ENCODE peak calls at places on chromosomes 1 and 21, in five cellular contexts. E is H1, R is SK-N-SH, Y is HepG2, T is HCT116. G is an unnamed sample.

GRCh38 chr1:93751391-93752250 is 70.0 kb upstream of the BCAR3 start:
- DNase-seq in E (no peak), R (no peak), Y (no peak), T (no peak), G (no peak)

GRCh38 chr21:37166733-37167132 is 93.7 kb downstream of the TTC3 start:
- DNase-seq in E (no peak), Y (no peak), T (peak), R (no peak), G (peak)

GRCh38 chr1:36383240-36383639 is 2.5 kb downstream of the STK40 start:
- DNase-seq in E (no peak), Y (no peak), R (no peak), T (no peak), G (no peak)

GRCh38 chr1:204084247-204084772 is 11.4 kb downstream of the SOX13 start:
- DNase-seq in Y (peak), E (peak), R (no peak), T (no peak), G (peak)

GRCh38 chr1:58430355-58431335 is 115.9 kb downstream of the OMA1 start:
- DNase-seq in R (no peak), E (no peak), Y (no peak), T (no peak), G (peak)

GRCh38 chr1:93869653-93870052 is 9.4 kb downstream of the DNTTIP2 start:
- DNase-seq in Y (no peak), T (no peak), R (no peak), E (no peak), G (no peak)

GRCh38 chr1:42170779-42171621 is 6.5 kb upstream of the GUCA2A start:
- DNase-seq in T (no peak), Y (no peak), E (no peak), R (no peak), G (no peak)

GRCh38 chr1:165949335-165950130 is 122.1 kb downstream of the UCK2 start:
- DNase-seq in R (no peak), T (no peak), E (peak), Y (no peak), G (peak)

GRCh38 chr1:27614048-27614624 is 10.2 kb upstream of the AHDC1 start:
- DNase-seq in E (no peak), R (no peak), T (no peak), Y (no peak), G (no peak)

GRCh38 chr1:28421744-28422143 is 52.2 kb downstream of the PHACTR4 start:
- DNase-seq in Y (no peak), T (no peak), E (no peak), R (no peak), G (no peak)

GRCh38 chr1:151408891-151409290 is 9.5 kb downstream of the PSMB4 start:
- DNase-seq in R (no peak), Y (no peak), T (no peak), E (no peak), G (no peak)

GRCh38 chr1:170095976-170096725 is 21.7 kb upstream of the KIFAP3 start:
- DNase-seq in R (no peak), T (no peak), Y (no peak), E (no peak), G (no peak)

GRCh38 chr1:6100801-6101783 is 55.4 kb downstream of the KCNAB2 start:
- DNase-seq in E (no peak), R (no peak), Y (no peak), T (no peak), G (no peak)

GRCh38 chr1:99644302-99645004 is 1.5 kb upstream of the PALMD start:
- DNase-seq in R (no peak), E (no peak), Y (no peak), T (no peak), G (no peak)

GRCh38 chr21:15943009-15943666 is 213.4 kb downstream of the USP25 start:
- DNase-seq in T (no peak), Y (peak), E (no peak), R (no peak), G (no peak)

GRCh38 chr1:192158181-192158580 is at the start of gene RGS18:
- DNase-seq in T (no peak), Y (no peak), R (no peak), E (no peak), G (no peak)

GRCh38 chr1:2411801-2412394 is 466 bp downstream of the PEX10 start:
- DNase-seq in E (no peak), R (no peak), T (no peak), Y (no peak), G (no peak)

GRCh38 chr1:41876533-41877445 is 41.9 kb downstream of the HIVEP3 start:
- DNase-seq in Y (no peak), R (no peak), E (no peak), T (no peak), G (no peak)

GRCh38 chr1:208053661-208054060 is 142.7 kb upstream of the CD34 start:
- DNase-seq in R (no peak), Y (no peak), E (no peak), T (no peak), G (no peak)

DNA sequence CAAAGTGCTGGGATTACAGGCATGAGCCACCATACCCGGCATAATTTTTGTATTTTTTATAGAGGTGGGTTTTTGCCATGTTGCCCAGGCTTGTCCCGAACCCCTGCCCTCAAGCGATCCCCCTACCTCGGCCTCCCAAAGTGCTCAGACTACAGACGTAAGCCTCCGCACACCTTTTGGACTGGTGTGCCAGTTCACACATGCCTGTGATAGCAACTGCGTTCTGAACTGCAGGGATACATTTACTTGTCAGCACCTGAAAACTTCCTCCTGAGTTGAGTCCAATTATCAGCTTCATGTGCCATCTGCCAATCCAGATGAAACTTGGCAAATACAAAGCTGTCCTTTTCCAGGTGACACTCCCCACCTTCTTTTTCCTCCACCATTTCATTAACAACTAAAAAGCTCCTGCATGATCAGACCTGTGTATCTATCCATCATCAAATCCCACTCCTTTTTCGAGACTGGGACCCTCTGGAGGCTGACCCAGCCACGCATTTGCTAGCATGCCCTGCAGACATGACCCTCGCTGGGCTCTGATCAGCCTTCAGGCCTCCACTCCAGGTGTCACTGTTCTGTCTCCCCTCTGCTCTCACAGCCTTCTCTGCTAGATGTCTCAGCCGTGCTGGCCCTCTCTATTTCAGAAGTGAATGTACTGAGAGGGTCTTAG is 2.1 kb upstream of the DEGS1 start:
- DNase-seq in R (no peak), E (peak), Y (no peak), T (no peak), G (no peak)
- TF ChIP-seq JUND in R (no peak), E (no peak), Y (no peak), T (no peak), G (no peak)

GRCh38 chr1:179708434-179709195 is 34.5 kb upstream of the FAM163A start:
- DNase-seq in R (no peak), Y (no peak), T (no peak), E (no peak), G (no peak)

GRCh38 chr1:179714159-179714558 is 28.9 kb upstream of the FAM163A start:
- DNase-seq in T (no peak), E (no peak), R (no peak), Y (no peak), G (no peak)

GRCh38 chr1:179706339-179706941 is 36.7 kb upstream of the FAM163A start:
- DNase-seq in E (peak), Y (peak), T (peak), R (peak), G (peak)

GRCh38 chr1:179707406-179707805 is 35.7 kb upstream of the FAM163A start:
- DNase-seq in Y (no peak), R (no peak), E (no peak), T (no peak), G (no peak)

GRCh38 chr1:179709841-179710329 is 33.2 kb upstream of the FAM163A start:
- DNase-seq in T (no peak), Y (no peak), E (no peak), R (peak), G (no peak)
- TF ChIP-seq JUND in T (no peak), Y (no peak), E (no peak), R (no peak), G (no peak)

DNA sequence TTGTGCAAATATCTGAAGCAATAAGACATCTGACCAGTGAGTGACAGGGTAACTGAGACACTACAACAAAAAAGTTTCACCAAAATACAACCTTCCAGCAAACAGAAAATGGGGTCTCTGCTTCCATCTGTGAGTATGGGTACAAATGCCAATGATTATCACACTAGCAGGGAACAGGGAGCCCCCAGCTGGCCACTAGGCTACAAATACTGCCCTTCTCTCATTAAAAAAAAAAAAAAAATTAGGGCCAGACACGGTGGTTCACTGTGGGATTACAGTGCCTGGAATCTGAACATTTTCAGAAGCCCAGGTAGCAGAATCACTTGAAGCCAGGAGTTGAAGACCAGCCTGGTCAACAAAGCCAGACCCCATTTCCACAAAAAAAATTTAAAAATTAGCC is 48.4 kb upstream of the EDARADD start:
- DNase-seq in Y (peak), R (peak), E (peak), T (no peak), G (no peak)
- TF ChIP-seq JUND in Y (no peak), R (no peak), E (no peak), T (no peak), G (no peak)

DNA sequence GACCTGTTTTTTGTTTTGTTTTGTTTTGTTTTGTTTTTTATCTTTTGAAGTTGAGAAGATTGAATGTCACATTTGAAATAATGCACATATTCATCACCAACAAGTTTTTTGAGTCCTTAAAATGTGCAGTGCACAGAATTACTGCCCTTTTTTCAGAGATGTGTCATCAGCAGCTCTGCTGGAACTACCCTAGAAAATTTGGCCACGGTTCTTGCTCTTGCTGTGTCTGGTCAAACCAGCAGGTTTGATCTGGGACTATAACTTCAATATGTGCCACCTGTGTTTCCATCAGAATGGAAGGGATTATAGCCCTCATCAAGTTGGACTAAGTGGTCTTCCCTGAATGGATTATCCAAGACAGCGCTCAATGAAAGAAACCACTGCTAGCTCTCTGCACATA is 24.1 kb upstream of the CNN3 start:
- DNase-seq in Y (no peak), T (no peak), R (no peak), E (no peak), G (no peak)
- TF ChIP-seq JUND in Y (no peak), T (no peak), R (no peak), E (no peak), G (no peak)

GRCh38 chr1:156751724-156752481 is 428 bp upstream of the HDGF start:
- DNase-seq in R (peak), Y (peak), T (peak), E (peak), G (peak)
- TF ChIP-seq JUND in R (no peak), Y (no peak), T (no peak), E (no peak), G (no peak)

GRCh38 chr1:44151332-44151731 is 9.9 kb upstream of the KLF18 start:
- DNase-seq in R (no peak), E (no peak), Y (no peak), T (no peak), G (no peak)

GRCh38 chr1:44154049-44154448 is 12.6 kb upstream of the KLF18 start:
- DNase-seq in Y (no peak), R (no peak), T (peak), E (peak), G (no peak)

GRCh38 chr1:44151808-44152207 is 10.4 kb upstream of the KLF18 start:
- DNase-seq in R (no peak), Y (no peak), E (no peak), T (no peak), G (no peak)

GRCh38 chr1:44157903-44158302 is 16.5 kb upstream of the KLF18 start:
- DNase-seq in T (no peak), Y (no peak), R (no peak), E (no peak), G (no peak)

DNA sequence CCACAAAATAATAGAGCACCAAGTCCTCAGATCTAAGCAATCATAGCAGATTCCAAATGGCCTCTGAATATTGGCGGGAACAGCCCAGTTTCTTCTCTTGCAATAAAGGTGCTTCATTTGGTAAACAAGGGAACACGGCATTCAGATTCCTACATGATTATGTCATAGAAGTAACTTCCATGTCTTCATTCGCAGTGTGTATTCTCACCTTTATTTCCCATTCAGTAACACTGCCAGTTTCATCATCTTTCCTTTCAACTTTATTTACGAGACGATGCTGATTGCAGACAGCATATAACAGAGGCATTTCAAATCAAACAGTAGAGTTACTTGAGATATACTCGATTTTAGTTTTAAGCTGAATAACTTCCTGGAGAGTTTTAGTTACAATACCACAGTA is 13.2 kb upstream of the KLF18 start:
- DNase-seq in T (peak), Y (peak), R (no peak), E (no peak), G (peak)
- TF ChIP-seq JUND in T (peak), Y (no peak), R (no peak), E (peak), G (no peak)

G was measured in T47D.